ENCODE peak calls at places on chromosomes 1 and 21, in nine cellular contexts. One of them, this sample, is unnamed.

GRCh38 chr1:36203554-36204346 is 20.5 kb upstream of the THRAP3 start:
- DNase-seq in fibroblast of lung: peak; percentile 60
- DNase-seq in tibial artery: peak; percentile 78
- DNase-seq in H1: no peak
- DNase-seq in epithelial cell of esophagus: peak; percentile 36
- DNase-seq in tibial nerve: peak; percentile 23
- DNase-seq in cardiac muscle cell: peak; percentile 32
- DNase-seq in OCI-LY7: no peak
- DNase-seq in body of pancreas: peak; percentile 75
- DNase-seq in this sample: peak; percentile 47

GRCh38 chr1:9439074-9439761 is 100.0 kb upstream of the SLC25A33 start:
- DNase-seq in tibial artery: peak; percentile 77
- DNase-seq in tibial nerve: peak; percentile 59
- DNase-seq in H1: no peak
- DNase-seq in OCI-LY7: no peak
- DNase-seq in epithelial cell of esophagus: peak; percentile 59
- DNase-seq in body of pancreas: peak; percentile 73
- DNase-seq in fibroblast of lung: no peak
- DNase-seq in cardiac muscle cell: no peak
- DNase-seq in this sample: no peak

GRCh38 chr1:240310226-240310925 is 218.7 kb downstream of the FMN2 start:
- DNase-seq in tibial artery: no peak
- DNase-seq in OCI-LY7: no peak
- DNase-seq in tibial nerve: no peak
- DNase-seq in epithelial cell of esophagus: peak; percentile 33
- DNase-seq in H1: no peak
- DNase-seq in cardiac muscle cell: no peak
- DNase-seq in body of pancreas: no peak
- DNase-seq in fibroblast of lung: peak; percentile 88
- DNase-seq in this sample: peak; percentile 74

GRCh38 chr21:31347435-31348032 is 3.5 kb upstream of the TIAM1 start:
- DNase-seq in body of pancreas: no peak
- DNase-seq in epithelial cell of esophagus: peak; percentile 72
- DNase-seq in OCI-LY7: peak; percentile 35
- DNase-seq in tibial artery: no peak
- DNase-seq in fibroblast of lung: no peak
- DNase-seq in cardiac muscle cell: peak; percentile 23
- DNase-seq in H1: no peak
- DNase-seq in tibial nerve: no peak
- DNase-seq in this sample: no peak

GRCh38 chr1:111720274-111720976 is 18.8 kb downstream of the INKA2 start:
- DNase-seq in tibial artery: no peak
- DNase-seq in epithelial cell of esophagus: peak; percentile 51
- DNase-seq in fibroblast of lung: no peak
- DNase-seq in OCI-LY7: no peak
- DNase-seq in cardiac muscle cell: no peak
- DNase-seq in tibial nerve: no peak
- DNase-seq in body of pancreas: no peak
- DNase-seq in H1: no peak
- DNase-seq in this sample: no peak

GRCh38 chr1:218209351-218209861 is 75.7 kb upstream of the RRP15 start:
- DNase-seq in fibroblast of lung: peak; percentile 79
- DNase-seq in cardiac muscle cell: no peak
- DNase-seq in body of pancreas: no peak
- DNase-seq in tibial artery: no peak
- DNase-seq in tibial nerve: no peak
- DNase-seq in epithelial cell of esophagus: peak; percentile 54
- DNase-seq in H1: no peak
- DNase-seq in OCI-LY7: no peak
- DNase-seq in this sample: peak; percentile 14

GRCh38 chr1:72280714-72281113 is 1.6 kb downstream of the NEGR1 start:
- DNase-seq in fibroblast of lung: no peak
- DNase-seq in body of pancreas: no peak
- DNase-seq in tibial nerve: no peak
- DNase-seq in OCI-LY7: no peak
- DNase-seq in tibial artery: no peak
- DNase-seq in epithelial cell of esophagus: no peak
- DNase-seq in cardiac muscle cell: no peak
- DNase-seq in H1: no peak
- DNase-seq in this sample: no peak

GRCh38 chr1:89780721-89781120 is 40.1 kb upstream of the LRRC8D start:
- DNase-seq in fibroblast of lung: peak; percentile 56
- DNase-seq in H1: no peak
- DNase-seq in body of pancreas: no peak
- DNase-seq in cardiac muscle cell: no peak
- DNase-seq in tibial artery: no peak
- DNase-seq in tibial nerve: no peak
- DNase-seq in OCI-LY7: peak; percentile 60
- DNase-seq in epithelial cell of esophagus: peak; percentile 69
- DNase-seq in this sample: no peak

GRCh38 chr1:228900993-228901392 is 165.7 kb downstream of the RHOU start:
- DNase-seq in cardiac muscle cell: no peak
- DNase-seq in tibial nerve: no peak
- DNase-seq in epithelial cell of esophagus: no peak
- DNase-seq in body of pancreas: no peak
- DNase-seq in fibroblast of lung: peak; percentile 50
- DNase-seq in H1: no peak
- DNase-seq in tibial artery: no peak
- DNase-seq in OCI-LY7: no peak
- DNase-seq in this sample: no peak

GRCh38 chr21:46005481-46005881 is 23.9 kb downstream of the COL6A1 start:
- DNase-seq in H1: no peak
- DNase-seq in tibial nerve: no peak
- DNase-seq in OCI-LY7: no peak
- DNase-seq in epithelial cell of esophagus: no peak
- DNase-seq in fibroblast of lung: no peak
- DNase-seq in cardiac muscle cell: no peak
- DNase-seq in body of pancreas: no peak
- DNase-seq in tibial artery: no peak
- DNase-seq in this sample: no peak

GRCh38 chr1:226342656-226343055 is 33.7 kb upstream of the LIN9 start:
- DNase-seq in epithelial cell of esophagus: no peak
- DNase-seq in H1: no peak
- DNase-seq in tibial artery: no peak
- DNase-seq in tibial nerve: no peak
- DNase-seq in cardiac muscle cell: no peak
- DNase-seq in OCI-LY7: no peak
- DNase-seq in body of pancreas: no peak
- DNase-seq in fibroblast of lung: no peak
- DNase-seq in this sample: no peak

GRCh38 chr1:216958569-216958968 is 235.3 kb upstream of the ESRRG start:
- DNase-seq in H1: no peak
- DNase-seq in tibial artery: no peak
- DNase-seq in epithelial cell of esophagus: no peak
- DNase-seq in body of pancreas: no peak
- DNase-seq in cardiac muscle cell: no peak
- DNase-seq in OCI-LY7: no peak
- DNase-seq in tibial nerve: no peak
- DNase-seq in fibroblast of lung: no peak
- DNase-seq in this sample: no peak

GRCh38 chr1:100188617-100189016 is 10.6 kb upstream of the LRRC39 start:
- DNase-seq in epithelial cell of esophagus: no peak
- DNase-seq in tibial artery: no peak
- DNase-seq in H1: no peak
- DNase-seq in body of pancreas: no peak
- DNase-seq in fibroblast of lung: peak; percentile 96
- DNase-seq in cardiac muscle cell: no peak
- DNase-seq in OCI-LY7: no peak
- DNase-seq in tibial nerve: no peak
- DNase-seq in this sample: peak; percentile 85

DNA sequence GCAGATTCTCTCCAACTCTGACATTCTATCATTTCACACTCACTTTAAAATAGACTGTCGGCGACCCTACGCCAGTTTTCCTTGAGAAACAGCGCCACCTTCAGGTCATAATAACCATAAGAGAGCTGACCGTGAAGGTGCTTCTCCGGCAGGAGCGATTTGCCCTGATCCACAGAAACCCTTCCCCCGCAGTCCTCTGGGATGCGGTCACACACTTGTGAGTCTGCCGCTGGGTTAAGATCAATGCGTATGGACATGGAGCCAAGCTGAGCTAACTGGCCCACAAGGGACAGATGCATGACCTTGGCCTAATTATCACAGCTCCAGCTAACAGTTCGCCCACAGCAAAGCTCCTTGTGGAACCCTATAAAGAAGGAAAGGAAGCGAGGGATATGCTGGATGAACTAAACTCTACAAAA is 32.8 kb upstream of the IFNAR2 start:
- DNase-seq in tibial nerve: peak; percentile 79
- DNase-seq in OCI-LY7: peak; percentile 76
- DNase-seq in fibroblast of lung: peak; percentile 55
- DNase-seq in epithelial cell of esophagus: peak; percentile 72
- DNase-seq in tibial artery: peak; percentile 44
- DNase-seq in H1: peak; percentile 47
- DNase-seq in cardiac muscle cell: peak; percentile 91
- DNase-seq in body of pancreas: peak; percentile 70
- DNase-seq in this sample: no peak
- H3K4me3 ChIP-seq in tibial nerve: no peak overlapping the region
- H3K4me3 ChIP-seq in OCI-LY7: no peak overlapping the region
- H3K4me3 ChIP-seq in fibroblast of lung: no peak overlapping the region
- H3K4me3 ChIP-seq in epithelial cell of esophagus: no peak overlapping the region
- H3K4me3 ChIP-seq in tibial artery: no peak overlapping the region
- H3K4me3 ChIP-seq in H1: no peak overlapping the region
- H3K4me3 ChIP-seq in cardiac muscle cell: no peak overlapping the region
- H3K4me3 ChIP-seq in body of pancreas: no peak overlapping the region
- H3K4me3 ChIP-seq in this sample: no peak overlapping the region

GRCh38 chr1:115190766-115191165 is 101.5 kb upstream of the TSPAN2 start:
- DNase-seq in body of pancreas: no peak
- DNase-seq in H1: no peak
- DNase-seq in OCI-LY7: no peak
- DNase-seq in fibroblast of lung: peak; percentile 47
- DNase-seq in cardiac muscle cell: no peak
- DNase-seq in tibial nerve: no peak
- DNase-seq in tibial artery: no peak
- DNase-seq in epithelial cell of esophagus: no peak
- DNase-seq in this sample: no peak
- TF ChIP-seq CTCF in body of pancreas: no peak
- TF ChIP-seq CTCF in H1: no peak
- TF ChIP-seq CTCF in OCI-LY7: no peak
- TF ChIP-seq CTCF in fibroblast of lung: no peak
- TF ChIP-seq CTCF in cardiac muscle cell: no peak
- TF ChIP-seq CTCF in tibial nerve: no peak
- TF ChIP-seq CTCF in tibial artery: no peak
- TF ChIP-seq CTCF in epithelial cell of esophagus: no peak
- TF ChIP-seq CTCF in this sample: no peak

GRCh38 chr1:203338335-203339036 is 12.4 kb downstream of the FMOD start:
- DNase-seq in H1: no peak
- DNase-seq in epithelial cell of esophagus: peak; percentile 71
- DNase-seq in tibial artery: peak; percentile 61
- DNase-seq in tibial nerve: peak; percentile 70
- DNase-seq in OCI-LY7: peak; percentile 83
- DNase-seq in fibroblast of lung: peak; percentile 45
- DNase-seq in body of pancreas: peak; percentile 68
- DNase-seq in cardiac muscle cell: peak; percentile 66
- DNase-seq in this sample: no peak
- H3K4me3 ChIP-seq in H1: no peak overlapping the region
- H3K4me3 ChIP-seq in epithelial cell of esophagus: no peak overlapping the region
- H3K4me3 ChIP-seq in tibial artery: no peak overlapping the region
- H3K4me3 ChIP-seq in tibial nerve: no peak overlapping the region
- H3K4me3 ChIP-seq in OCI-LY7: no peak overlapping the region
- H3K4me3 ChIP-seq in fibroblast of lung: no peak overlapping the region
- H3K4me3 ChIP-seq in body of pancreas: no peak overlapping the region
- H3K4me3 ChIP-seq in cardiac muscle cell: no peak overlapping the region
- H3K4me3 ChIP-seq in this sample: no peak overlapping the region

DNA sequence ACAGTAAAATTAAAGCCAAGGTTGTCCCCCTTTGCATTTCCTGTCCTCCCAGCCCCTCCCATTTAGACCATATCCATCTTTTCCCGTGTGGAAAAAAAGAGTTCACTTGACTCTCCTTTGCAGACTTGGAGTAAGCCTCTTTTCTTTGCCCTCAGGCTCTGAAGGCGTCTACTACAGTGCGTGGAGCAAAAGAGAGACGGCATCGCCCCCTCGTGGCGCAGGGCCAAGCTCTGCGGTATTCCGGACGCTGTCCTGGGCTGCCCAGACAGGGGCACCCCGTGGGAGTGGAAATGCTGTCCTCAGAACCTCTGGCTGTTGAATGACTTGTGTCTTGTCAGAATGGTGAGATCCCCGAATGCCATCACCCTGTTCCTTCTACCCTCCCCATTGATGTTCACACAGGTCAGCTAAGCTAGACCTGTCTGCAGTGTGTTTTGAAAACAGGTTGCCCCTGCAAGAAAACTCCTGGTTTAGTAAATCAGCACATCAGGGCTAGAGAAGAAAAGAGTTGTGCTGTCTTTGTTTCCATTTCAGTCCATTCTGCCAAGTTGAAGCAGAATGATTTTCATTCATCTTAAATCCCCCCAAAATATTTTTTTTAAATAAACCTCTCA is 12.3 kb upstream of the GJA8 start:
- DNase-seq in OCI-LY7: peak; percentile 64
- DNase-seq in fibroblast of lung: peak; percentile 34
- DNase-seq in cardiac muscle cell: peak; percentile 88
- DNase-seq in epithelial cell of esophagus: peak; percentile 83
- DNase-seq in body of pancreas: peak; percentile 49
- DNase-seq in tibial artery: peak; percentile 41
- DNase-seq in tibial nerve: peak; percentile 21
- DNase-seq in H1: peak; percentile 53
- DNase-seq in this sample: peak; percentile 27
- TF ChIP-seq CTCF in OCI-LY7: peak; percentile 87
- TF ChIP-seq CTCF in fibroblast of lung: peak; percentile 51
- TF ChIP-seq CTCF in cardiac muscle cell: peak; percentile 73
- TF ChIP-seq CTCF in epithelial cell of esophagus: peak; percentile 81
- TF ChIP-seq CTCF in body of pancreas: peak; percentile 19
- TF ChIP-seq CTCF in tibial artery: peak; percentile 64
- TF ChIP-seq CTCF in tibial nerve: peak; percentile 38
- TF ChIP-seq CTCF in H1: peak; percentile 93
- TF ChIP-seq CTCF in this sample: peak; percentile 91

DNA sequence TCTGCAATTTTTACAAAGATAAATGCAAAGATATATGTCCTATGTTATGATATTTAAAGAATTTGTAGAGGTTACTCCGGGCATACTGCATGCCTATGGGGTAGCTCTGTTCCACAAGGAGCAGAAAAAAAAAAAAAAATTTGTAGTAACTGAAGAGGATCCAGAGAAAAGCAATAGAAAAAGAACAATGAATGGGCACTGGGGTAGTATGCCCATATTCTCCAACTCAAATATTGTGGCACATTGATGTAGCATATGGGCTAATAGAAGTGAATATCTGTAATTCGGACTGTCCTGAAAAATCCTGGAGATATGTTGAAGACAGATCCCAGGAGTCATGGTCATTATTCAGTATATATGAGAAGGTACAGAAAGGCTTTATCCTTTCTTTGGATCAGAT is 1.1 kb upstream of the AKIRIN1 start:
- DNase-seq in fibroblast of lung: no peak
- DNase-seq in cardiac muscle cell: no peak
- DNase-seq in body of pancreas: no peak
- DNase-seq in epithelial cell of esophagus: no peak
- DNase-seq in OCI-LY7: no peak
- DNase-seq in H1: no peak
- DNase-seq in tibial artery: no peak
- DNase-seq in tibial nerve: no peak
- DNase-seq in this sample: no peak
- H3K4me3 ChIP-seq in fibroblast of lung: no peak overlapping the region
- H3K4me3 ChIP-seq in cardiac muscle cell: peak overlapping the region; percentile 98
- H3K4me3 ChIP-seq in body of pancreas: no peak overlapping the region
- H3K4me3 ChIP-seq in epithelial cell of esophagus: no peak overlapping the region
- H3K4me3 ChIP-seq in OCI-LY7: peak overlapping the region; percentile 62
- H3K4me3 ChIP-seq in H1: peak overlapping the region; percentile 50
- H3K4me3 ChIP-seq in tibial artery: no peak overlapping the region
- H3K4me3 ChIP-seq in tibial nerve: no peak overlapping the region
- H3K4me3 ChIP-seq in this sample: no peak overlapping the region